ENCODE peak calls at places on chromosome 21, in eight cellular contexts. I, K, H, S, F, M, D and E are unnamed samples.

GRCh38 chr21:32412998-32413504 is 545 bp downstream of the EVA1C start:
- DNase-seq in I (peak), K (peak), H (no peak), S (peak), F (no peak), M (peak), D (peak), E (peak)

GRCh38 chr21:42433946-42434551 is 30.3 kb downstream of the UBASH3A start:
- DNase-seq in I (no peak), K (no peak), H (no peak), S (no peak), F (no peak), M (no peak), D (no peak), E (no peak)

GRCh38 chr21:31288191-31288590 is 55.9 kb downstream of the TIAM1 start:
- DNase-seq in I (no peak), K (no peak), H (no peak), S (no peak), F (no peak), M (no peak), D (no peak), E (no peak)

GRCh38 chr21:25171438-25171837 is 435.8 kb downstream of the MRPL39 start:
- DNase-seq in I (peak), K (no peak), H (no peak), S (no peak), F (no peak), M (no peak), D (peak), E (peak)

GRCh38 chr21:32562426-32562825 is 22.9 kb downstream of the TCP10L start:
- DNase-seq in I (peak), K (no peak), H (no peak), S (no peak), F (no peak), M (peak), D (peak), E (peak)

GRCh38 chr21:43733529-43734071 is 14.7 kb downstream of the PDXK start:
- DNase-seq in I (peak), K (no peak), H (no peak), S (peak), F (no peak), M (no peak), D (peak), E (peak)

GRCh38 chr21:42468511-42469131 is 27.4 kb downstream of the RSPH1 start:
- DNase-seq in I (no peak), K (no peak), H (no peak), S (no peak), F (no peak), M (no peak), D (no peak), E (no peak)

GRCh38 chr21:41219498-41220207 is 51.7 kb downstream of the BACE2 start:
- DNase-seq in I (no peak), K (no peak), H (no peak), S (no peak), F (no peak), M (no peak), D (no peak), E (no peak)

GRCh38 chr21:44529503-44530125 is 10.4 kb downstream of the KRTAP10-1 start:
- DNase-seq in I (no peak), K (no peak), H (no peak), S (peak), F (no peak), M (peak), D (no peak), E (no peak)

GRCh38 chr21:34035619-34036354 is 37.6 kb upstream of the MRPS6 start:
- DNase-seq in I (no peak), K (no peak), H (no peak), S (no peak), F (peak), M (no peak), D (no peak), E (no peak)

GRCh38 chr21:22352088-22352487 is 1353.9 kb downstream of the NCAM2 start:
- DNase-seq in I (no peak), K (no peak), H (no peak), S (no peak), F (no peak), M (no peak), D (no peak), E (no peak)

GRCh38 chr21:34807881-34808568 is 139.2 kb downstream of the CLIC6 start:
- DNase-seq in I (peak), K (no peak), H (peak), S (no peak), F (no peak), M (peak), D (peak), E (peak)

GRCh38 chr21:24265987-24266386 is 1341.3 kb downstream of the MRPL39 start:
- DNase-seq in I (no peak), K (no peak), H (no peak), S (no peak), F (no peak), M (no peak), D (no peak), E (no peak)

GRCh38 chr21:15754640-15755039 is 24.9 kb downstream of the USP25 start:
- DNase-seq in I (peak), K (no peak), H (no peak), S (no peak), F (peak), M (no peak), D (peak), E (peak)

DNA sequence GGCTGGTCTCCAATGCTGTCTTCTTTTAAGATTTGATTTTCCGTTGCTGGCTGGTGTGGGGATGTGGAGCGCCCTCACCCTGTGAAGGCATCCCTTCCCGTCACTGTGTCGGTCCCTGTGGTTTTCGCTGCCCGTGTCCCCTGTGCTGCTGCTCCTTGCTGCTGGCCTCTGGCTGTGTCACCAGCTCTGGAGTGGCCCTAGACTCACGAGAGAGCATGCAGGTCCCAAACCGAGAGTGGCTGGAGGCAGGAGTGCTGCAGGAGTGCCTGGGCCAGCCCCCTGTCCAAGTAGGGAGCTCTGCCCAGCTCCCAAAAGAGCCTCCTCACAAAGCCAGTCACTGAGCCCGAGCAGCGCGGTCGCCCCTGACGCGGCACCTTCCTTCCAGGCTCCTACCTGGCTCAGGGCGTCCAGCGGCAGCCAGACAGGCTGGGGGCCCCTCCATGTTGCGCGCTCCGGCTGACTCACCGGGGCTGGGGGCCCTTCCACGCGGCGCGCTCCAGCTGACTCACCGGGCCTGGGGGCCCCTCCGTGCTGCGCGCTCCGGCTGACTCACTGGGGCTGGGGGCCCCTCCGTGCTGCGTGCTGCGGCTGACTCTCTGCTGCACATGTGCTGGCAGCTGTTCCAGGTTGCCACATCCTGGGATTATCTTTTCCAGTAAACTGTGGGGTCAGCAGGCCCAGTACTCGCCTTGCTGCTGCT is 106.7 kb upstream of the COL6A1 start:
- DNase-seq in I (peak), K (no peak), H (no peak), S (peak), F (peak), M (peak), D (peak), E (peak)
- H3K4me3 ChIP-seq in I (peak), K (no peak), H (no peak), S (no peak), F (no peak), M (no peak), D (no peak), E (peak)

DNA sequence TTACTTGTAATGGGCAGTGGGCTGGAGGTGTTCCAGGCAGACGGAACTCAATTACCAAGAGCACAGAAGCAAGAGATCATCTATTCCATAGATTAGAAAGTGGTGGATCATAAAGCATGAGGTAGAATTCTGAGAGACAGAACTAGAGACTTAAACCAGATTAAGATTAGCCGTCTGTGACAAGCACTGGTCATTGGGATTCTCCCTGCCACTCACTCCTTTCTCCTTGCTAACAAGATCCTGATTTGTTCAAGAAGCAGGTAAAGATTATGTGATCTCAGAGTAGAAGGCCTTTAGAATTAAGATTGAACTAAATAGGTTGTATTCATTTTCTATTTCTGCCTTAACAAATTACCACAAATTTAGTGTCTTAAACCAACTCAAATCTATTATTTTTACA is 1.5 kb upstream of the HSPA13 start:
- DNase-seq in I (no peak), K (no peak), H (no peak), S (no peak), F (no peak), M (no peak), D (no peak), E (no peak)
- H3K4me3 ChIP-seq in I (no peak), K (no peak), H (no peak), S (no peak), F (no peak), M (no peak), D (no peak), E (no peak)

GRCh38 chr21:45542667-45543370 is 579 bp upstream of the SLC19A1 start:
- DNase-seq in I (no peak), K (no peak), H (no peak), S (peak), F (no peak), M (peak), D (no peak), E (no peak)

GRCh38 chr21:45544449-45545235 is 2.4 kb upstream of the SLC19A1 start:
- DNase-seq in I (no peak), K (no peak), H (no peak), S (peak), F (no peak), M (no peak), D (no peak), E (no peak)

GRCh38 chr21:45543371-45543709 is 1.1 kb upstream of the SLC19A1 start:
- DNase-seq in I (no peak), K (no peak), H (no peak), S (no peak), F (no peak), M (peak), D (no peak), E (no peak)

GRCh38 chr21:45545236-45545570 is 3.0 kb upstream of the SLC19A1 start:
- DNase-seq in I (no peak), K (no peak), H (no peak), S (no peak), F (no peak), M (no peak), D (no peak), E (no peak)

GRCh38 chr21:45543710-45544448 is 1.6 kb upstream of the SLC19A1 start:
- DNase-seq in I (no peak), K (no peak), H (no peak), S (peak), F (no peak), M (no peak), D (no peak), E (no peak)
- H3K4me3 ChIP-seq in I (no peak), K (no peak), H (no peak), S (no peak), F (no peak), M (no peak), D (no peak), E (no peak)

GRCh38 chr21:38148046-38148445 is 108.7 kb upstream of the KCNJ15 start:
- DNase-seq in I (no peak), K (no peak), H (no peak), S (no peak), F (no peak), M (no peak), D (no peak), E (no peak)
- H3K4me3 ChIP-seq in I (no peak), K (no peak), H (no peak), S (no peak), F (no peak), M (no peak), D (no peak), E (no peak)

DNA sequence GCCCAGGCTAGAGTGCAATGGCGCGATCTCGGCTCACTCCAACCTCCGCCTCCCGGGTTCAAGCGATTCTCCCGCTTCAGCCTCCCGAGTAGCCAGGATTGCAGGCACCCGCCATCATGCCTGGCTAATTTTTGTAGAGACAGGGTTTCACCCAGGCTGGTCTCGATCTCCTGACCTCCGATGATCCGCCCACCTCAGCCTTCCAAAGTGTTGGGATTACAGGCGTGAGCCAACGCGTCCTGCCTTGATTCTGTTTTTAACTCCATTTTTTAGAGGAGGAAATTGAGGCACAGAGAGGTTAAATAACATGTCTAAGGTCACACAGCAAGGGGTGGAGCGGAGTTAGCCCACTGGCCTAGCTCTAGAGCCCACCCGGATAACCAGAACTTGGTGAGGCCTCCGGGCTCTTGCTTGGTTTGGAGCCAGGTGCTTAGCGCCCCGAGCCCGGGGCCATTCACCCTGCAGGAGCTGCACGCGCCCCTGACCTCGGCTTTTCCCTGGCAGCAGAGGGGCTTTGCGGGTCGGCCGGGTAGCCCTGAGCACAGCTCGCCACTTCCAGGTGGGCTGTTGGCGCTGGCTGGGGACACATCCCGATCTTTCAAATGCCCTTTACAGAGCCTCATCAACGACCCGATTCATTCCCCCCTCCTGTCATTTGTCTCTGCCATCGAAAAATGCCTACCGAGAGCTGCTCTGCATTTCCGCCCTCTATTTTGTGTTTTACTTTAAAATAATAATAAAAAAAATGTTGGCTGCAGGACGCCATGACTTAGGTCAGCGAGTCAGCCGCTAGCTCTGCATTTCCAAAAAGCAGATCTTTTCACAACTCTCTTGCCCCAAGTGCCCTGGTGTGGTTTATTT is 11.2 kb downstream of the SIM2 start:
- DNase-seq in I (no peak), K (no peak), H (no peak), S (peak), F (no peak), M (no peak), D (no peak), E (no peak)
- H3K4me3 ChIP-seq in I (no peak), K (no peak), H (no peak), S (no peak), F (no peak), M (no peak), D (peak), E (no peak)